ENCODE peak calls at places on chromosome 11, in eight cellular contexts. L is CD8-positive, alpha-beta memory T cell; Z is neuronal stem cell; H is DMS79 treated with DMSO at 0.1 percent for 48 hours; G is stimulated activated CD4-positive, alpha-beta T cell treated with anti-CD3 and anti-CD28 coated beads, Interleukin-15, amount 100 ng/mL, for 1 hour; T is AG20443; P is islet precursor cell; N is GM12891. C is an unnamed sample.

GRCh38 chr11:20670932-20671403 is 1.6 kb downstream of the NELL1 start:
- DNase-seq in L (no peak), Z (no peak), H (peak; percentile 53), G (no peak), T (no peak), P (no peak), N (no peak), C (no peak)

GRCh38 chr11:95138448-95138847 is 48.8 kb downstream of the ENDOD1 start:
- DNase-seq in L (no peak), Z (no peak), H (no peak), G (no peak), T (no peak), P (no peak), N (no peak), C (peak; percentile 37)

GRCh38 chr11:8531312-8531711 is 62.7 kb downstream of the STK33 start:
- DNase-seq in L (no peak), Z (no peak), H (peak; percentile 54), G (no peak), T (no peak), P (no peak), N (no peak), C (no peak)

GRCh38 chr11:33067294-33067693 is 27.9 kb downstream of the TCP11L1 start:
- DNase-seq in L (no peak), Z (no peak), H (no peak), G (no peak), T (no peak), P (no peak), N (no peak), C (no peak)

GRCh38 chr11:123409886-123410549 is 20.1 kb upstream of the GRAMD1B start:
- DNase-seq in L (no peak), Z (no peak), H (no peak), G (no peak), T (no peak), P (no peak), N (no peak), C (no peak)

GRCh38 chr11:62138630-62139425 is 15.0 kb downstream of the INCENP start:
- DNase-seq in L (no peak), Z (no peak), H (no peak), G (no peak), T (peak; percentile 2), P (no peak), N (no peak), C (no peak)

GRCh38 chr11:43419460-43419859 is 60.7 kb downstream of the TTC17 start:
- DNase-seq in L (no peak), Z (no peak), H (peak; percentile 13), G (no peak), T (peak; percentile 38), P (no peak), N (no peak), C (peak; percentile 18)

GRCh38 chr11:104301776-104302175 is 137.8 kb upstream of the PDGFD start:
- DNase-seq in L (no peak), Z (no peak), H (no peak), G (no peak), T (no peak), P (no peak), N (no peak), C (no peak)

GRCh38 chr11:95715777-95716241 is 73.8 kb downstream of the FAM76B start:
- DNase-seq in L (no peak), Z (no peak), H (no peak), G (no peak), T (peak; percentile 12), P (peak; percentile 92), N (no peak), C (no peak)

GRCh38 chr11:23931443-23931842 is 565.4 kb upstream of the LUZP2 start:
- DNase-seq in L (no peak), Z (no peak), H (no peak), G (no peak), T (no peak), P (no peak), N (no peak), C (no peak)

GRCh38 chr11:5336331-5336730 is 7.0 kb downstream of the OR51B5 start:
- DNase-seq in L (no peak), Z (no peak), H (no peak), G (no peak), T (peak; percentile 14), P (no peak), N (no peak), C (no peak)

GRCh38 chr11:69005631-69006368 is 7.2 kb downstream of the MRGPRF start:
- DNase-seq in L (no peak), Z (no peak), H (no peak), G (no peak), T (no peak), P (peak; percentile 47), N (no peak), C (no peak)

GRCh38 chr11:24515632-24516031 is 18.8 kb downstream of the LUZP2 start:
- DNase-seq in L (no peak), Z (no peak), H (no peak), G (no peak), T (no peak), P (no peak), N (no peak), C (no peak)

GRCh38 chr11:67656278-67656922 is 5.9 kb upstream of the ACY3 start:
- DNase-seq in L (no peak), Z (no peak), H (no peak), G (no peak), T (no peak), P (no peak), N (no peak), C (peak; percentile 60)

GRCh38 chr11:120324932-120325810 is at the start of gene TLCD5:
- DNase-seq in L (peak; percentile 53), Z (peak; percentile 76), H (peak; percentile 84), G (no peak), T (peak; percentile 84), P (peak; percentile 93), N (peak; percentile 52), C (peak; percentile 84)

GRCh38 chr11:36688892-36689291 is 90.9 kb upstream of the RAG2 start:
- DNase-seq in L (no peak), Z (no peak), H (no peak), G (no peak), T (no peak), P (no peak), N (no peak), C (no peak)

GRCh38 chr11:71447791-71448256 is 369 bp downstream of the DHCR7 start:
- DNase-seq in L (no peak), Z (peak; percentile 48), H (peak; percentile 80), G (no peak), T (peak; percentile 34), P (no peak), N (no peak), C (peak; percentile 59)

GRCh38 chr11:118106789-118107335 is 20.1 kb upstream of the SMIM35 start:
- DNase-seq in L (no peak), Z (no peak), H (no peak), G (no peak), T (no peak), P (no peak), N (no peak), C (no peak)

GRCh38 chr11:130390071-130390758 is 38.2 kb downstream of the ADAMTS8 start:
- DNase-seq in L (no peak), Z (no peak), H (peak; percentile 32), G (no peak), T (peak; percentile 83), P (no peak), N (no peak), C (no peak)

GRCh38 chr11:66109294-66109693 is 39.2 kb downstream of the PACS1 start:
- DNase-seq in L (no peak), Z (no peak), H (no peak), G (no peak), T (no peak), P (no peak), N (no peak), C (no peak)

GRCh38 chr11:115134886-115135285 is 369.3 kb downstream of the CADM1 start:
- DNase-seq in L (no peak), Z (no peak), H (peak; percentile 68), G (no peak), T (no peak), P (no peak), N (no peak), C (no peak)

GRCh38 chr11:60774726-60775125 is 10.4 kb upstream of the MS4A10 start:
- DNase-seq in L (no peak), Z (no peak), H (no peak), G (no peak), T (no peak), P (no peak), N (no peak), C (no peak)

C was measured in GM13977.